ENCODE peak calls at places on chromosome 15, in seven cellular contexts. N is SK-N-SH, R is HepG2, B is K562, M is HCT116, Z is GM12878, X is H1. C is an unnamed sample.

GRCh38 chr15:28919201-28919627 is 33.4 kb downstream of the APBA2 start:
- DNase-seq in B (no peak), M (no peak), R (no peak), Z (no peak), X (no peak), N (no peak), C (no peak)

GRCh38 chr15:23866832-23867231 is 179.7 kb upstream of the NDN start:
- DNase-seq in R (peak), X (no peak), M (no peak), N (peak), B (peak), Z (no peak), C (peak)

GRCh38 chr15:48946088-48946839 is 17.5 kb downstream of the SHC4 start:
- DNase-seq in R (no peak), Z (no peak), X (no peak), N (no peak), B (peak), M (no peak), C (no peak)

GRCh38 chr15:81160312-81161214 is 26.5 kb downstream of the CFAP161 start:
- DNase-seq in N (peak), Z (no peak), X (no peak), M (no peak), R (no peak), B (no peak), C (no peak)

GRCh38 chr15:63498815-63499549 is 5.4 kb upstream of the USP3 start:
- DNase-seq in Z (no peak), N (no peak), B (no peak), R (no peak), M (no peak), X (no peak), C (no peak)

GRCh38 chr15:52295421-52295991 is at the start of gene MYO5C:
- DNase-seq in X (peak), M (peak), B (no peak), R (peak), N (peak), Z (no peak), C (peak)

GRCh38 chr15:68820205-68820588 is 498 bp downstream of the ANP32A start:
- DNase-seq in X (no peak), N (no peak), Z (no peak), B (peak), R (peak), M (no peak), C (peak)

GRCh38 chr15:31080618-31081017 is 20.9 kb downstream of the TRPM1 start:
- DNase-seq in X (peak), Z (no peak), M (peak), R (no peak), B (peak), N (peak), C (peak)

GRCh38 chr15:86347245-86347644 is 267.6 kb downstream of the AGBL1 start:
- DNase-seq in Z (no peak), N (no peak), R (no peak), B (no peak), X (no peak), M (no peak), C (no peak)

GRCh38 chr15:85094685-85095084 is 113.0 kb downstream of the PDE8A start:
- DNase-seq in Z (no peak), N (no peak), M (no peak), R (no peak), B (no peak), X (no peak), C (no peak)

GRCh38 chr15:61989698-61990097 is 70.5 kb downstream of the VPS13C start:
- DNase-seq in Z (no peak), M (no peak), X (no peak), R (no peak), N (no peak), B (peak), C (no peak)

GRCh38 chr15:100114526-100114925 is 227.2 kb downstream of the ADAMTS17 start:
- DNase-seq in B (no peak), Z (no peak), R (no peak), X (no peak), M (no peak), N (no peak), C (no peak)

GRCh38 chr15:92545996-92546395 is 109.6 kb downstream of the FAM174B start:
- DNase-seq in M (no peak), X (no peak), Z (no peak), N (no peak), R (no peak), B (no peak), C (no peak)

GRCh38 chr15:89321521-89322410 is 12.9 kb downstream of the POLG start:
- DNase-seq in R (peak), B (no peak), N (peak), M (no peak), Z (no peak), X (no peak), C (peak)

GRCh38 chr15:90202929-90203328 is 1.8 kb downstream of the SEMA4B start:
- DNase-seq in N (no peak), B (no peak), M (no peak), Z (no peak), R (no peak), X (no peak), C (no peak)

GRCh38 chr15:79826800-79827199 is 70.0 kb downstream of the MTHFS start:
- DNase-seq in Z (no peak), B (no peak), X (no peak), R (no peak), N (no peak), M (no peak), C (no peak)

GRCh38 chr15:73584699-73585420 is 48.3 kb downstream of the NPTN start:
- DNase-seq in X (no peak), R (no peak), B (peak), N (no peak), Z (no peak), M (no peak), C (no peak)

GRCh38 chr15:64095795-64096485 is at the start of gene SNX1:
- DNase-seq in R (peak), B (peak), N (peak), Z (peak), M (peak), X (peak), C (peak)

GRCh38 chr15:62841269-62841628 is 201.3 kb upstream of the TPM1 start:
- DNase-seq in B (no peak), Z (no peak), X (no peak), M (no peak), N (no peak), R (no peak), C (no peak)

GRCh38 chr15:23687143-23687470 is at the start of gene NDN:
- DNase-seq in M (no peak), N (peak), B (peak), Z (no peak), X (no peak), R (no peak), C (no peak)

GRCh38 chr15:88083828-88084760 is 172.4 kb downstream of the NTRK3 start:
- DNase-seq in R (no peak), X (no peak), N (no peak), M (no peak), Z (no peak), B (no peak), C (no peak)

GRCh38 chr15:43285609-43286037 is 18.9 kb upstream of the TGM5 start:
- DNase-seq in Z (peak), M (peak), N (peak), B (peak), R (peak), X (no peak), C (peak)

GRCh38 chr15:46526726-46527110 is 891.9 kb downstream of the SQOR start:
- DNase-seq in R (no peak), N (no peak), Z (no peak), B (no peak), X (no peak), M (no peak), C (no peak)

GRCh38 chr15:89026167-89026566 is 62.1 kb upstream of the ABHD2 start:
- DNase-seq in M (no peak), X (no peak), N (no peak), R (no peak), B (no peak), Z (no peak), C (no peak)

GRCh38 chr15:72154316-72154715 is 36.1 kb downstream of the SENP8 start:
- DNase-seq in Z (no peak), N (no peak), X (no peak), B (no peak), M (no peak), R (no peak), C (no peak)

GRCh38 chr15:47374222-47374621 is 343.1 kb upstream of the SEMA6D start:
- DNase-seq in X (peak), B (no peak), N (no peak), Z (no peak), R (no peak), M (no peak), C (peak)

GRCh38 chr15:66823601-66824000 is 121.6 kb downstream of the SMAD6 start:
- DNase-seq in M (no peak), B (no peak), R (no peak), Z (no peak), X (no peak), N (no peak), C (no peak)

GRCh38 chr15:36777941-36778340 is 198.5 kb downstream of the CDIN1 start:
- DNase-seq in X (no peak), Z (no peak), R (no peak), B (no peak), N (no peak), M (no peak), C (no peak)

GRCh38 chr15:68524753-68525584 is 53.8 kb upstream of the CORO2B start:
- DNase-seq in Z (no peak), X (no peak), N (no peak), B (no peak), M (no peak), R (no peak), C (no peak)

GRCh38 chr15:63189955-63190691 is 717 bp downstream of the RAB8B start:
- DNase-seq in R (no peak), M (no peak), B (peak), N (no peak), Z (no peak), X (no peak), C (no peak)

GRCh38 chr15:28274635-28275034 is 47.3 kb downstream of the HERC2 start:
- DNase-seq in X (no peak), R (no peak), M (no peak), N (no peak), Z (no peak), B (no peak), C (no peak)

GRCh38 chr15:48046813-48047483 is 73.8 kb upstream of the SLC24A5 start:
- DNase-seq in M (no peak), X (no peak), B (no peak), Z (no peak), R (no peak), N (no peak), C (no peak)

GRCh38 chr15:76107169-76107568 is 47.4 kb downstream of the TMEM266 start:
- DNase-seq in N (no peak), Z (no peak), R (no peak), B (no peak), M (no peak), X (no peak), C (no peak)

GRCh38 chr15:85277847-85278246 is 102.6 kb upstream of the AKAP13 start:
- DNase-seq in N (no peak), Z (no peak), M (no peak), R (no peak), X (no peak), B (no peak), C (no peak)

GRCh38 chr15:48602358-48603122 is 43.0 kb downstream of the FBN1 start:
- DNase-seq in M (no peak), N (no peak), Z (no peak), X (no peak), R (no peak), B (no peak), C (no peak)

DNA sequence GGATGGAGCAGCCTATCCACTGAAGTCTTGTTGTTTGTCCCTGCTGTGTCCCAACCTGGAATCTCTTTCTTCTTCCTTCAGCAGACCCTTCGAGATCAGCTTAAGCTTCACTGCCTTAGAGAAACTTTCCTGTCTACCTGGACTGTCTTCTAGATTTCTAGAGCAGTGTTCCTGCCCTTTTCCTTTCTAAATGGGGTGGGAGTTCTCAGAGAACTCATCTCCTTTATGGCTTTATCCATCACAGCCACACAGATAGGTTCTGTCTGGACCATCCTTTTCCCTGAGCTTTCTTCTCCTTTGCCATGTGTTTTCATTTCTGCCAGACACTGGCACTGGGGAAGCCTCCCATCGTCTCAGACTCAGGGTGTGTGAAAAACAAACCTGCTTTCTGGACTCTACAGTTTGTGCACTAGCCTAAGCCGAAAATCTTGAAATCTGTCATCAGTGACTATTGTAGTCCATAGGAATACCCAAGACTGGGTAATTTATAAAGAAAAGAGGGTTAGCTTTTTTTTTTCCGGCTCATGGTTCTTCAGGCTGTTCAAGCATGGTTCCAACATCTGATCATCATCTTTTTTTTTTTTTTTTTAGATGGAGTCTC is 177.5 kb downstream of the PGPEP1L start:
- DNase-seq in X (no peak), M (no peak), B (no peak), N (no peak), R (no peak), Z (no peak), C (no peak)
- TF ChIP-seq JUND in X (no peak), M (no peak), B (no peak), N (no peak), R (no peak), Z (no peak), C (no peak)

DNA sequence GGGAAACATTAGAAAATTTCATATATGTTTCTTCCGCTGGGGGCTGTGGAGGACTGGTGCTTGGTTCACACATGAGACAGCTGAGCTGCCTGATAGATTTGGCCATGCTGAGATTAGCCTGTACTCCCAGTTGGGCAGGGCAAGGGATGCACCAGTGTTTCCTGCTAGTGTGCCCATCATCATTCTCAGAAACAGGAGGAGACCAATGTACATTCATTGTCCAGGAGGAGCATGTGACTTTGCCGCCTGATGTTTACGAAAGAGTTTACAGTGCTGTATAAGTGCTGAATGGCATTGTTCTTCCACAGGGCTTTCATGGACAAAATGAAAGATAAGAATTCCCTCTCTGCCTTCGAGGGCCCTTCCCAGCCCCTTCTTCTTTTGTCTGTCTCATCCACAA is 311.1 kb upstream of the THBS1 start:
- DNase-seq in X (no peak), N (no peak), Z (no peak), M (no peak), B (no peak), R (peak), C (no peak)
- TF ChIP-seq JUND in X (no peak), N (no peak), Z (no peak), M (no peak), B (no peak), R (no peak), C (no peak)

DNA sequence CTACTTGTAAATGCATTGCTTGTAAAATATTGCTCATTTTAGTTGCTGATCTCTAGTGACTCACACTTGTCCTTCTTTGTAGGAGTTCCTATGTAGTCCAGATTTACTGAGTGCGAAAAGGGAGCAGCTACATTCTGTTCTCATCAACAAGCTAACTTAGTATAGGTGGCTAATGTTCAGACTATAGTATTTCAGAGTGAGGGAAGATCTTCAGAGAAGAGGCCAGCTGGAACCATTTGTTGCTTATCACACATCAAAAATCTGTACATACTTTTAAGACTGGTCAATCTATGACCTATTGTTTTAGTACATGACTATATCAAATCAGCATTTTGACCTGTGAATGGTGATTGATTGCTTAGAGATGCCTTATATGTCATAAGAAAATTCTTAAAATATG is 71.3 kb upstream of the THSD4 start:
- DNase-seq in N (no peak), B (no peak), X (no peak), Z (no peak), R (no peak), M (no peak), C (no peak)
- TF ChIP-seq JUND in N (peak), B (no peak), X (no peak), Z (no peak), R (no peak), M (no peak), C (no peak)

DNA sequence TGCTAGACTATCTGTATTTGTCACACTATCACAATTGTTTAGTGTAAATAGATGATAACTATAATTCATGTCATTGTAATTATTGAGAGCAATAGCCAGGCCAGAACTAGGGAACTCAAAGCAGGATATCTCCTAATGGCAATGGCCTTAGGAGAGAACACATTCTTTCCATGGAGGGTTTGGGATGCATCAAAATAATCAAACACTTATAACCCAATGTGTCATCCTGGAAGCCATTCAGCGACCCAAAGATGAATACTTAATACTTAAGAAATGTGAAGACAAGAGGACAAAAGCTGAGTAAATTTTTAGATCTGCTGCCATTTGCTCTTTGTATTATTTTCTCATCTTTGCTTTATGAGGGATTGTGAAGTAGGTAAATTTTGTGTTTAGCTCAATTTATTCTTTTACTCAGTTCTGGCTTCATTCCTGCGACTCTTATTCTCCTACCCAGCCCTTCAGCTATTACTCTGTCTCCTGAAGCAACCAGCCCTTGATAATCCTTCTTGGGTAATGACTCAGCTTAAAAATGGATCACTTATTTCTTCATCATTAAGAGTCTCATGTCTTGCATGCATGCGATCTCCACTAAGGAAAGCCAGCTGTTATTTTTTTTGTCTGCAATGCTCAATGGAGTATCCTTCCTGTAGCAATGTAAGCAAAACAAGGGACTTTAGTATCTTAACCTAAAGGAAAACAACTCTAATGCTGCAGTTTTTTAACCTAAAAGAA is 2.0 kb downstream of the OR4F15 start:
- DNase-seq in N (no peak), B (no peak), R (no peak), Z (no peak), M (no peak), X (no peak), C (no peak)
- TF ChIP-seq JUND in N (no peak), B (no peak), R (no peak), Z (no peak), M (no peak), X (no peak), C (no peak)

DNA sequence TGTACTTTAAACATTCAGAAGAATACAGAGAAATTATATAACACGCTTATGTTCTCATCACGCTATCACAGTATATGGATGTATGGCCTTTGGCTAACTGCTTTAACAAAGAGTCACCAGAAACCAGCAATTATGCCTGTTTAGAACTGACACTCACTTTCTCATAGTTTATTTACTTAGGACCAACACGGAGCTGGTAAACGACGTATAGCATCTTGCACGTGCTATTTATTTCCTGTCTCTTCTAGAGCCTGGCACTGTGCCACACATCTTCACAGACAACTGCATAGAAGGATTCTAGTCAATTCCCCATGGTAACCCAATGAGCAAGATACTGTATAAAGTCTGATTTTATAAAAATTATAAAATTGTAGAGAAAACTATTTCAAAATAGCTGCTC is 43.6 kb downstream of the TBC1D2B start:
- DNase-seq in M (no peak), N (no peak), R (no peak), Z (no peak), B (no peak), X (no peak), C (no peak)
- TF ChIP-seq JUND in M (no peak), N (no peak), R (no peak), Z (no peak), B (no peak), X (no peak), C (no peak)

GRCh38 chr15:70065006-70065722 is 32.6 kb downstream of the TLE3 start:
- DNase-seq in Z (no peak), M (no peak), N (no peak), X (no peak), B (no peak), R (no peak), C (no peak)

GRCh38 chr15:70066004-70066403 is 31.7 kb downstream of the TLE3 start:
- DNase-seq in Z (no peak), N (no peak), M (no peak), X (no peak), B (no peak), R (no peak), C (no peak)

GRCh38 chr15:70064441-70064840 is 33.3 kb downstream of the TLE3 start:
- DNase-seq in Z (no peak), X (no peak), R (no peak), B (no peak), M (no peak), N (no peak), C (no peak)

GRCh38 chr15:70067011-70067410 is 30.7 kb downstream of the TLE3 start:
- DNase-seq in Z (no peak), N (no peak), X (no peak), B (no peak), M (no peak), R (no peak), C (no peak)

GRCh38 chr15:70066422-70066821 is 31.3 kb downstream of the TLE3 start:
- DNase-seq in M (no peak), N (no peak), B (no peak), Z (no peak), X (no peak), R (no peak), C (no peak)
- TF ChIP-seq JUND in M (no peak), N (no peak), B (no peak), Z (no peak), X (no peak), R (no peak), C (no peak)

C was measured in T47D.